ENCODE peak calls at places on chromosomes 5 and 9, in four cellular contexts. E is HuH-7, Y is DMS153, J is ureter. L is an unnamed sample.

GRCh38 chr9:112094948-112095779 is 79.9 kb downstream of the SUSD1 start:
- DNase-seq in E (no peak), Y (no peak), J (no peak), L (no peak)

GRCh38 chr9:1580215-1580614 is 434.9 kb upstream of the SMARCA2 start:
- DNase-seq in E (no peak), Y (no peak), J (no peak), L (no peak)

GRCh38 chr5:141508808-141509611 is 20.1 kb downstream of the PCDHGC5 start:
- DNase-seq in E (no peak), Y (no peak), J (peak), L (no peak)

GRCh38 chr5:87872986-87873385 is 395.7 kb downstream of the TMEM161B start:
- DNase-seq in E (no peak), Y (no peak), J (no peak), L (no peak)

GRCh38 chr9:93953492-93954435 is 1.4 kb downstream of the BARX1 start:
- DNase-seq in E (no peak), Y (no peak), J (no peak), L (no peak)

GRCh38 chr5:113084402-113085083 is 107.9 kb downstream of the DCP2 start:
- DNase-seq in E (no peak), Y (no peak), J (peak), L (no peak)

GRCh38 chr9:5453673-5454072 is 3.3 kb downstream of the CD274 start:
- DNase-seq in E (no peak), Y (no peak), J (no peak), L (no peak)

GRCh38 chr9:106718996-106719395 is 144.0 kb upstream of the ZNF462 start:
- DNase-seq in E (no peak), Y (no peak), J (no peak), L (no peak)

GRCh38 chr9:9614607-9615006 is 998.2 kb downstream of the PTPRD start:
- DNase-seq in E (no peak), Y (no peak), J (no peak), L (no peak)

GRCh38 chr9:28999057-28999456 is 1425.8 kb upstream of the C9orf72 start:
- DNase-seq in E (no peak), Y (no peak), J (no peak), L (no peak)

GRCh38 chr5:135131801-135132675 is 98.0 kb upstream of the PITX1 start:
- DNase-seq in E (no peak), Y (no peak), J (no peak), L (no peak)

GRCh38 chr9:113708821-113709713 is 167.0 kb upstream of the ZNF618 start:
- DNase-seq in E (no peak), Y (no peak), J (no peak), L (no peak)

GRCh38 chr5:119327018-119327417 is 28.8 kb upstream of the TNFAIP8 start:
- DNase-seq in E (no peak), Y (no peak), J (no peak), L (no peak)

GRCh38 chr9:14007199-14007769 is 306.7 kb downstream of the NFIB start:
- DNase-seq in E (no peak), Y (no peak), J (no peak), L (no peak)

GRCh38 chr5:180212363-180213255 is 3.6 kb upstream of the RASGEF1C start:
- DNase-seq in E (no peak), Y (no peak), J (no peak), L (no peak)

GRCh38 chr9:5442400-5443011 is 4.8 kb upstream of the PLGRKT start:
- DNase-seq in E (peak), Y (peak), J (no peak), L (no peak)

GRCh38 chr9:120735009-120735408 is 20.7 kb upstream of the MEGF9 start:
- DNase-seq in E (no peak), Y (no peak), J (no peak), L (no peak)

GRCh38 chr5:32512916-32513315 is 68.4 kb upstream of the ZFR start:
- DNase-seq in E (no peak), Y (no peak), J (no peak), L (no peak)

GRCh38 chr9:108434502-108434901 is 421.3 kb downstream of the ACTL7B start:
- DNase-seq in E (no peak), Y (no peak), J (no peak), L (no peak)

GRCh38 chr5:176413255-176413565 is 3.1 kb downstream of the CLTB start:
- DNase-seq in E (no peak), Y (no peak), J (no peak), L (no peak)

GRCh38 chr5:133461796-133462516 is 150.4 kb downstream of the FSTL4 start:
- DNase-seq in E (no peak), Y (no peak), J (no peak), L (no peak)